ENCODE peak calls at places on chromosomes 1 and 21, in five cellular contexts. One of them, this sample, is unnamed.

GRCh38 chr1:45065083-45065482 is 53.0 kb downstream of the UROD start:
- DNase-seq in pancreas: no peak
- DNase-seq in GM12865: no peak
- DNase-seq in psoas muscle: no peak
- DNase-seq in suprapubic skin: no peak
- DNase-seq in this sample: no peak

GRCh38 chr1:151720974-151721787 is at the start of gene RIIAD1:
- DNase-seq in psoas muscle: peak; percentile 62
- DNase-seq in pancreas: no peak
- DNase-seq in GM12865: peak; percentile 61
- DNase-seq in suprapubic skin: no peak
- DNase-seq in this sample: no peak

GRCh38 chr1:155451199-155451598 is 111.4 kb downstream of the ASH1L start:
- DNase-seq in GM12865: no peak
- DNase-seq in pancreas: no peak
- DNase-seq in psoas muscle: no peak
- DNase-seq in suprapubic skin: no peak
- DNase-seq in this sample: no peak

GRCh38 chr1:217482356-217483102 is 148.4 kb downstream of the GPATCH2 start:
- DNase-seq in psoas muscle: no peak
- DNase-seq in pancreas: no peak
- DNase-seq in GM12865: peak; percentile 80
- DNase-seq in suprapubic skin: no peak
- DNase-seq in this sample: no peak

GRCh38 chr1:114719424-114719787 is 2.8 kb upstream of the NRAS start:
- DNase-seq in pancreas: no peak
- DNase-seq in GM12865: no peak
- DNase-seq in psoas muscle: no peak
- DNase-seq in suprapubic skin: no peak
- DNase-seq in this sample: no peak

GRCh38 chr1:226975259-226975908 is 35.3 kb downstream of the COQ8A start:
- DNase-seq in psoas muscle: peak; percentile 58
- DNase-seq in suprapubic skin: peak; percentile 66
- DNase-seq in GM12865: no peak
- DNase-seq in pancreas: no peak
- DNase-seq in this sample: no peak

GRCh38 chr21:15400905-15401304 is 328.9 kb upstream of the USP25 start:
- DNase-seq in suprapubic skin: no peak
- DNase-seq in GM12865: no peak
- DNase-seq in pancreas: no peak
- DNase-seq in psoas muscle: no peak
- DNase-seq in this sample: no peak

GRCh38 chr1:219771039-219771438 is 157.3 kb downstream of the SLC30A10 start:
- DNase-seq in psoas muscle: no peak
- DNase-seq in pancreas: no peak
- DNase-seq in GM12865: no peak
- DNase-seq in suprapubic skin: no peak
- DNase-seq in this sample: no peak

GRCh38 chr1:98420376-98421097 is 241.0 kb upstream of the SNX7 start:
- DNase-seq in GM12865: no peak
- DNase-seq in suprapubic skin: no peak
- DNase-seq in pancreas: no peak
- DNase-seq in psoas muscle: no peak
- DNase-seq in this sample: no peak

GRCh38 chr1:73998348-73998959 is 199.5 kb downstream of the LRRIQ3 start:
- DNase-seq in GM12865: peak; percentile 50
- DNase-seq in psoas muscle: no peak
- DNase-seq in suprapubic skin: no peak
- DNase-seq in pancreas: no peak
- DNase-seq in this sample: no peak

GRCh38 chr1:8097077-8097799 is 71.1 kb upstream of the ERRFI1 start:
- DNase-seq in pancreas: no peak
- DNase-seq in GM12865: peak; percentile 86
- DNase-seq in suprapubic skin: no peak
- DNase-seq in psoas muscle: no peak
- DNase-seq in this sample: peak; percentile 63

GRCh38 chr1:233114860-233115259 is 164.4 kb downstream of the NTPCR start:
- DNase-seq in psoas muscle: no peak
- DNase-seq in GM12865: no peak
- DNase-seq in pancreas: no peak
- DNase-seq in suprapubic skin: no peak
- DNase-seq in this sample: peak; percentile 49

GRCh38 chr21:44920694-44921604 is at the start of gene ITGB2:
- DNase-seq in psoas muscle: peak; percentile 74
- DNase-seq in GM12865: peak; percentile 78
- DNase-seq in pancreas: no peak
- DNase-seq in suprapubic skin: no peak
- DNase-seq in this sample: peak; percentile 87

GRCh38 chr1:220884981-220885918 is 6.0 kb downstream of the HLX start:
- DNase-seq in psoas muscle: no peak
- DNase-seq in pancreas: no peak
- DNase-seq in GM12865: no peak
- DNase-seq in suprapubic skin: no peak
- DNase-seq in this sample: no peak

GRCh38 chr1:100785399-100786082 is 66.0 kb downstream of the VCAM1 start:
- DNase-seq in GM12865: no peak
- DNase-seq in pancreas: no peak
- DNase-seq in psoas muscle: no peak
- DNase-seq in suprapubic skin: no peak
- DNase-seq in this sample: no peak

GRCh38 chr1:24085546-24085945 is 26.4 kb downstream of the MYOM3 start:
- DNase-seq in GM12865: no peak
- DNase-seq in pancreas: no peak
- DNase-seq in psoas muscle: no peak
- DNase-seq in suprapubic skin: no peak
- DNase-seq in this sample: no peak

GRCh38 chr21:38511662-38512243 is 13.5 kb upstream of the ERG start:
- DNase-seq in suprapubic skin: no peak
- DNase-seq in psoas muscle: no peak
- DNase-seq in GM12865: no peak
- DNase-seq in pancreas: no peak
- DNase-seq in this sample: no peak

GRCh38 chr1:178938959-178939317 is 68.1 kb upstream of the ANGPTL1 start:
- DNase-seq in GM12865: no peak
- DNase-seq in pancreas: no peak
- DNase-seq in suprapubic skin: no peak
- DNase-seq in psoas muscle: peak; percentile 92
- DNase-seq in this sample: no peak

GRCh38 chr1:112522621-112523020 is 13.9 kb downstream of the WNT2B start:
- DNase-seq in psoas muscle: no peak
- DNase-seq in GM12865: no peak
- DNase-seq in pancreas: no peak
- DNase-seq in suprapubic skin: no peak
- DNase-seq in this sample: no peak

GRCh38 chr1:223183268-223183862 is 40.3 kb upstream of the TLR5 start:
- DNase-seq in suprapubic skin: no peak
- DNase-seq in psoas muscle: no peak
- DNase-seq in pancreas: no peak
- DNase-seq in GM12865: no peak
- DNase-seq in this sample: no peak

GRCh38 chr1:28811766-28812668 is at the start of gene OPRD1:
- DNase-seq in pancreas: no peak
- DNase-seq in psoas muscle: no peak
- DNase-seq in GM12865: no peak
- DNase-seq in suprapubic skin: no peak
- DNase-seq in this sample: no peak

GRCh38 chr1:119371800-119372199 is 3.2 kb downstream of the HAO2 start:
- DNase-seq in psoas muscle: no peak
- DNase-seq in GM12865: no peak
- DNase-seq in pancreas: no peak
- DNase-seq in suprapubic skin: no peak
- DNase-seq in this sample: no peak

GRCh38 chr1:119370748-119371147 is 2.2 kb downstream of the HAO2 start:
- DNase-seq in suprapubic skin: no peak
- DNase-seq in pancreas: no peak
- DNase-seq in psoas muscle: no peak
- DNase-seq in GM12865: no peak
- DNase-seq in this sample: no peak

GRCh38 chr1:119373465-119373864 is 4.9 kb downstream of the HAO2 start:
- DNase-seq in GM12865: peak; percentile 37
- DNase-seq in pancreas: no peak
- DNase-seq in suprapubic skin: no peak
- DNase-seq in psoas muscle: no peak
- DNase-seq in this sample: no peak

GRCh38 chr1:119374208-119374877 is 5.8 kb downstream of the HAO2 start:
- DNase-seq in psoas muscle: no peak
- DNase-seq in suprapubic skin: no peak
- DNase-seq in pancreas: no peak
- DNase-seq in GM12865: peak; percentile 32
- DNase-seq in this sample: no peak

GRCh38 chr1:119372493-119373086 is 4.0 kb downstream of the HAO2 start:
- DNase-seq in GM12865: peak; percentile 78
- DNase-seq in psoas muscle: no peak
- DNase-seq in pancreas: no peak
- DNase-seq in suprapubic skin: no peak
- DNase-seq in this sample: no peak
- TF ChIP-seq CTCF in GM12865: peak; percentile 31
- TF ChIP-seq CTCF in psoas muscle: no peak
- TF ChIP-seq CTCF in pancreas: no peak
- TF ChIP-seq CTCF in suprapubic skin: no peak
- TF ChIP-seq CTCF in this sample: no peak

DNA sequence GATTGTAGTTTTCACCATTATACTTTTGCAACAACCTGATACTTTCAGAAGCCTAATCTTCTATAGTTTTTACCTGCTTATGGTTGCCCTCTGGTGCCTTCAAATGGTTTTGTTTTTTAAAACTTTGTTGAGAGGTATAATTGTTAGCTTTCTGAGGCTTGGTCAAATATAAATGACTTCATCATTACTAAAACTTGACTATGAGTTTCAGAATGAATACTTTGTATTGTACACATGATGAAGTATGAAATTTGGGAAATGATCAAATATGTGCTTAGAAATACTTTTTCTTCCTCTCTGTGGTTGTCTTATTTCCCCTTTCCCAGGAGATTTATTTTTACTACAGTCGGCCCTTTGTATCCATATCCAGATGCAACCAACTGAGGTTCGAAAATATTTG is 151.8 kb upstream of the B3GALT2 start:
- DNase-seq in psoas muscle: no peak
- DNase-seq in suprapubic skin: no peak
- DNase-seq in GM12865: peak; percentile 22
- DNase-seq in pancreas: no peak
- DNase-seq in this sample: no peak
- TF ChIP-seq CTCF in psoas muscle: no peak
- TF ChIP-seq CTCF in suprapubic skin: no peak
- TF ChIP-seq CTCF in GM12865: no peak
- TF ChIP-seq CTCF in pancreas: no peak
- TF ChIP-seq CTCF in this sample: no peak

GRCh38 chr1:204447736-204448135 is 36.1 kb upstream of the PPP1R15B start:
- DNase-seq in suprapubic skin: no peak
- DNase-seq in psoas muscle: no peak
- DNase-seq in pancreas: no peak
- DNase-seq in GM12865: no peak
- DNase-seq in this sample: no peak

GRCh38 chr1:204447220-204447619 is 35.6 kb upstream of the PPP1R15B start:
- DNase-seq in psoas muscle: no peak
- DNase-seq in suprapubic skin: no peak
- DNase-seq in GM12865: no peak
- DNase-seq in pancreas: no peak
- DNase-seq in this sample: no peak

GRCh38 chr1:204443871-204444581 is 32.4 kb upstream of the PPP1R15B start:
- DNase-seq in suprapubic skin: no peak
- DNase-seq in psoas muscle: no peak
- DNase-seq in pancreas: no peak
- DNase-seq in GM12865: no peak
- DNase-seq in this sample: no peak

GRCh38 chr1:204446413-204447111 is 34.9 kb upstream of the PPP1R15B start:
- DNase-seq in pancreas: peak; percentile 82
- DNase-seq in suprapubic skin: no peak
- DNase-seq in GM12865: peak; percentile 85
- DNase-seq in psoas muscle: peak; percentile 89
- DNase-seq in this sample: peak; percentile 71

GRCh38 chr1:204445860-204446412 is 34.3 kb upstream of the PPP1R15B start:
- DNase-seq in suprapubic skin: no peak
- DNase-seq in GM12865: peak; percentile 66
- DNase-seq in pancreas: peak; percentile 75
- DNase-seq in psoas muscle: peak; percentile 75
- DNase-seq in this sample: no peak
- TF ChIP-seq CTCF in suprapubic skin: no peak
- TF ChIP-seq CTCF in GM12865: peak; percentile 80
- TF ChIP-seq CTCF in pancreas: no peak
- TF ChIP-seq CTCF in psoas muscle: no peak
- TF ChIP-seq CTCF in this sample: no peak

DNA sequence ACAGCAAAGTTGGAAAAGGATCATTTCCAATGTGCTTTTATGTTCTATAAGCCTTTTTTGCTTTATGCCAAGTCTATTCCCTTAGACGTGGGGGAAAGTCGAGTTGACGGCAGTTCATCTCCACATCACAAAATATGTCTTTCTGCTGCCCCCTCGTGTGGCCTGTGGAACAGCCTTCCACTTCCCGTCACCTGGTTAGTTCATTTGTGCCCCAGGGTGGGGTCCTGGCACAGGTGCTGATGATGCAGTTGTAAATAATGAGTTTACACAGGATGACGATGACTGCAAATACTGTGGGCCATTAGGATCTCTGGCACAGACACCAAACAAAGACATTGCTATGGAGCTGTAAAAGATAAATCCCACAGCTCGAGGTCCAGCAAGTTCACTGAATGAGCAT is 10.0 kb upstream of the OTUD3 start:
- DNase-seq in psoas muscle: no peak
- DNase-seq in pancreas: peak; percentile 66
- DNase-seq in GM12865: no peak
- DNase-seq in suprapubic skin: no peak
- DNase-seq in this sample: no peak
- TF ChIP-seq CTCF in psoas muscle: no peak
- TF ChIP-seq CTCF in pancreas: peak; percentile 39
- TF ChIP-seq CTCF in GM12865: no peak
- TF ChIP-seq CTCF in suprapubic skin: no peak
- TF ChIP-seq CTCF in this sample: no peak

GRCh38 chr1:145978860-145979745 is 14.6 kb downstream of the POLR3GL start:
- DNase-seq in suprapubic skin: peak; percentile 95
- DNase-seq in GM12865: peak; percentile 99
- DNase-seq in pancreas: no peak
- DNase-seq in psoas muscle: peak; percentile 94
- DNase-seq in this sample: peak; percentile 97
- TF ChIP-seq CTCF in suprapubic skin: no peak
- TF ChIP-seq CTCF in GM12865: peak; percentile 32
- TF ChIP-seq CTCF in pancreas: no peak
- TF ChIP-seq CTCF in psoas muscle: peak; percentile 27
- TF ChIP-seq CTCF in this sample: peak; percentile 22